ENCODE peak calls at places on chromosomes 16 and 17, in nine cellular contexts. One of them, this sample, is unnamed.

GRCh38 chr16:12527077-12527476 is 276.6 kb downstream of the CPPED1 start:
- DNase-seq in upper lobe of right lung: no peak
- DNase-seq in activated gamma-delta T cell: no peak
- DNase-seq in RPMI7951: no peak
- DNase-seq in NCI-H2081: no peak
- DNase-seq in CD8-positive, alpha-beta T cell: no peak
- DNase-seq in stimulated activated naive CD4-positive, alpha-beta T cell treated with Interleukin-2 at 50 U/mL for 16 hours: no peak
- DNase-seq in iPS-NIHi11: no peak
- DNase-seq in NCI-H1092 treated with DMSO at 0.1 percent for 48 hours: no peak
- DNase-seq in this sample: no peak

GRCh38 chr17:80906364-80907259 is 85.0 kb upstream of the CHMP6 start:
- DNase-seq in upper lobe of right lung: no peak
- DNase-seq in activated gamma-delta T cell: no peak
- DNase-seq in RPMI7951: no peak
- DNase-seq in NCI-H2081: no peak
- DNase-seq in CD8-positive, alpha-beta T cell: no peak
- DNase-seq in stimulated activated naive CD4-positive, alpha-beta T cell treated with Interleukin-2 at 50 U/mL for 16 hours: no peak
- DNase-seq in iPS-NIHi11: no peak
- DNase-seq in NCI-H1092 treated with DMSO at 0.1 percent for 48 hours: no peak
- DNase-seq in this sample: no peak

GRCh38 chr17:43468746-43469544 is 14.8 kb upstream of the DHX8 start:
- DNase-seq in upper lobe of right lung: no peak
- DNase-seq in activated gamma-delta T cell: no peak
- DNase-seq in RPMI7951: peak
- DNase-seq in NCI-H2081: no peak
- DNase-seq in CD8-positive, alpha-beta T cell: no peak
- DNase-seq in stimulated activated naive CD4-positive, alpha-beta T cell treated with Interleukin-2 at 50 U/mL for 16 hours: no peak
- DNase-seq in iPS-NIHi11: no peak
- DNase-seq in NCI-H1092 treated with DMSO at 0.1 percent for 48 hours: no peak
- DNase-seq in this sample: no peak

GRCh38 chr17:72455562-72455961 is 334.7 kb downstream of the SOX9 start:
- DNase-seq in upper lobe of right lung: no peak
- DNase-seq in activated gamma-delta T cell: no peak
- DNase-seq in RPMI7951: no peak
- DNase-seq in NCI-H2081: no peak
- DNase-seq in CD8-positive, alpha-beta T cell: no peak
- DNase-seq in stimulated activated naive CD4-positive, alpha-beta T cell treated with Interleukin-2 at 50 U/mL for 16 hours: no peak
- DNase-seq in iPS-NIHi11: no peak
- DNase-seq in NCI-H1092 treated with DMSO at 0.1 percent for 48 hours: no peak
- DNase-seq in this sample: no peak

GRCh38 chr17:46770818-46771600 is 47.5 kb downstream of the WNT3 start:
- DNase-seq in upper lobe of right lung: peak
- DNase-seq in activated gamma-delta T cell: no peak
- DNase-seq in RPMI7951: peak
- DNase-seq in NCI-H2081: no peak
- DNase-seq in CD8-positive, alpha-beta T cell: no peak
- DNase-seq in stimulated activated naive CD4-positive, alpha-beta T cell treated with Interleukin-2 at 50 U/mL for 16 hours: no peak
- DNase-seq in iPS-NIHi11: no peak
- DNase-seq in NCI-H1092 treated with DMSO at 0.1 percent for 48 hours: no peak
- DNase-seq in this sample: peak

GRCh38 chr17:38735161-38735997 is 5.2 kb downstream of the CISD3 start:
- DNase-seq in upper lobe of right lung: peak
- DNase-seq in activated gamma-delta T cell: no peak
- DNase-seq in RPMI7951: no peak
- DNase-seq in NCI-H2081: peak
- DNase-seq in CD8-positive, alpha-beta T cell: peak
- DNase-seq in stimulated activated naive CD4-positive, alpha-beta T cell treated with Interleukin-2 at 50 U/mL for 16 hours: peak
- DNase-seq in iPS-NIHi11: peak
- DNase-seq in NCI-H1092 treated with DMSO at 0.1 percent for 48 hours: peak
- DNase-seq in this sample: peak

GRCh38 chr17:74731347-74731605 is 5.8 kb upstream of the RAB37 start:
- DNase-seq in upper lobe of right lung: peak
- DNase-seq in activated gamma-delta T cell: no peak
- DNase-seq in RPMI7951: no peak
- DNase-seq in NCI-H2081: no peak
- DNase-seq in CD8-positive, alpha-beta T cell: no peak
- DNase-seq in stimulated activated naive CD4-positive, alpha-beta T cell treated with Interleukin-2 at 50 U/mL for 16 hours: no peak
- DNase-seq in iPS-NIHi11: no peak
- DNase-seq in NCI-H1092 treated with DMSO at 0.1 percent for 48 hours: no peak
- DNase-seq in this sample: no peak

GRCh38 chr16:1289480-1289872 is 20.0 kb upstream of the UBE2I start:
- DNase-seq in upper lobe of right lung: no peak
- DNase-seq in activated gamma-delta T cell: no peak
- DNase-seq in RPMI7951: no peak
- DNase-seq in NCI-H2081: no peak
- DNase-seq in CD8-positive, alpha-beta T cell: no peak
- DNase-seq in stimulated activated naive CD4-positive, alpha-beta T cell treated with Interleukin-2 at 50 U/mL for 16 hours: no peak
- DNase-seq in iPS-NIHi11: no peak
- DNase-seq in NCI-H1092 treated with DMSO at 0.1 percent for 48 hours: no peak
- DNase-seq in this sample: no peak

GRCh38 chr17:78823282-78824046 is 17.1 kb downstream of the USP36 start:
- DNase-seq in upper lobe of right lung: no peak
- DNase-seq in activated gamma-delta T cell: no peak
- DNase-seq in RPMI7951: no peak
- DNase-seq in NCI-H2081: no peak
- DNase-seq in CD8-positive, alpha-beta T cell: no peak
- DNase-seq in stimulated activated naive CD4-positive, alpha-beta T cell treated with Interleukin-2 at 50 U/mL for 16 hours: no peak
- DNase-seq in iPS-NIHi11: no peak
- DNase-seq in NCI-H1092 treated with DMSO at 0.1 percent for 48 hours: no peak
- DNase-seq in this sample: no peak

GRCh38 chr17:2266045-2266864 is 37.3 kb downstream of the SMG6 start:
- DNase-seq in upper lobe of right lung: no peak
- DNase-seq in activated gamma-delta T cell: no peak
- DNase-seq in RPMI7951: peak
- DNase-seq in NCI-H2081: no peak
- DNase-seq in CD8-positive, alpha-beta T cell: peak
- DNase-seq in stimulated activated naive CD4-positive, alpha-beta T cell treated with Interleukin-2 at 50 U/mL for 16 hours: peak
- DNase-seq in iPS-NIHi11: no peak
- DNase-seq in NCI-H1092 treated with DMSO at 0.1 percent for 48 hours: no peak
- DNase-seq in this sample: no peak

GRCh38 chr17:63786961-63787711 is 13.2 kb downstream of the DDX42 start:
- DNase-seq in upper lobe of right lung: peak
- DNase-seq in activated gamma-delta T cell: no peak
- DNase-seq in RPMI7951: no peak
- DNase-seq in NCI-H2081: no peak
- DNase-seq in CD8-positive, alpha-beta T cell: no peak
- DNase-seq in stimulated activated naive CD4-positive, alpha-beta T cell treated with Interleukin-2 at 50 U/mL for 16 hours: no peak
- DNase-seq in iPS-NIHi11: no peak
- DNase-seq in NCI-H1092 treated with DMSO at 0.1 percent for 48 hours: no peak
- DNase-seq in this sample: no peak

GRCh38 chr16:1019234-1019933 is 37.8 kb downstream of the SOX8 start:
- DNase-seq in upper lobe of right lung: no peak
- DNase-seq in activated gamma-delta T cell: no peak
- DNase-seq in RPMI7951: peak
- DNase-seq in NCI-H2081: no peak
- DNase-seq in CD8-positive, alpha-beta T cell: no peak
- DNase-seq in stimulated activated naive CD4-positive, alpha-beta T cell treated with Interleukin-2 at 50 U/mL for 16 hours: no peak
- DNase-seq in iPS-NIHi11: peak
- DNase-seq in NCI-H1092 treated with DMSO at 0.1 percent for 48 hours: no peak
- DNase-seq in this sample: peak

GRCh38 chr17:81641825-81642489 is 5.0 kb downstream of the TSPAN10 start:
- DNase-seq in upper lobe of right lung: no peak
- DNase-seq in activated gamma-delta T cell: no peak
- DNase-seq in RPMI7951: peak
- DNase-seq in NCI-H2081: no peak
- DNase-seq in CD8-positive, alpha-beta T cell: no peak
- DNase-seq in stimulated activated naive CD4-positive, alpha-beta T cell treated with Interleukin-2 at 50 U/mL for 16 hours: no peak
- DNase-seq in iPS-NIHi11: no peak
- DNase-seq in NCI-H1092 treated with DMSO at 0.1 percent for 48 hours: no peak
- DNase-seq in this sample: no peak

GRCh38 chr16:4257646-4258556 is 14.9 kb downstream of the TFAP4 start:
- DNase-seq in upper lobe of right lung: no peak
- DNase-seq in activated gamma-delta T cell: no peak
- DNase-seq in RPMI7951: no peak
- DNase-seq in NCI-H2081: no peak
- DNase-seq in CD8-positive, alpha-beta T cell: no peak
- DNase-seq in stimulated activated naive CD4-positive, alpha-beta T cell treated with Interleukin-2 at 50 U/mL for 16 hours: no peak
- DNase-seq in iPS-NIHi11: no peak
- DNase-seq in NCI-H1092 treated with DMSO at 0.1 percent for 48 hours: no peak
- DNase-seq in this sample: no peak

GRCh38 chr17:15377200-15377599 is 35.8 kb upstream of the TEKT3 start:
- DNase-seq in upper lobe of right lung: no peak
- DNase-seq in activated gamma-delta T cell: no peak
- DNase-seq in RPMI7951: peak
- DNase-seq in NCI-H2081: no peak
- DNase-seq in CD8-positive, alpha-beta T cell: no peak
- DNase-seq in stimulated activated naive CD4-positive, alpha-beta T cell treated with Interleukin-2 at 50 U/mL for 16 hours: no peak
- DNase-seq in iPS-NIHi11: no peak
- DNase-seq in NCI-H1092 treated with DMSO at 0.1 percent for 48 hours: no peak
- DNase-seq in this sample: no peak

GRCh38 chr16:57993452-57993851 is 7.0 kb downstream of the ZNF319 start:
- DNase-seq in upper lobe of right lung: no peak
- DNase-seq in activated gamma-delta T cell: no peak
- DNase-seq in RPMI7951: no peak
- DNase-seq in NCI-H2081: no peak
- DNase-seq in CD8-positive, alpha-beta T cell: no peak
- DNase-seq in stimulated activated naive CD4-positive, alpha-beta T cell treated with Interleukin-2 at 50 U/mL for 16 hours: no peak
- DNase-seq in iPS-NIHi11: no peak
- DNase-seq in NCI-H1092 treated with DMSO at 0.1 percent for 48 hours: no peak
- DNase-seq in this sample: no peak

GRCh38 chr17:1110844-1111598 is 68.8 kb downstream of the ABR start:
- DNase-seq in upper lobe of right lung: peak
- DNase-seq in activated gamma-delta T cell: no peak
- DNase-seq in RPMI7951: peak
- DNase-seq in NCI-H2081: no peak
- DNase-seq in CD8-positive, alpha-beta T cell: no peak
- DNase-seq in stimulated activated naive CD4-positive, alpha-beta T cell treated with Interleukin-2 at 50 U/mL for 16 hours: no peak
- DNase-seq in iPS-NIHi11: peak
- DNase-seq in NCI-H1092 treated with DMSO at 0.1 percent for 48 hours: peak
- DNase-seq in this sample: no peak

GRCh38 chr16:50642349-50642748 is 38.8 kb downstream of the SNX20 start:
- DNase-seq in upper lobe of right lung: no peak
- DNase-seq in activated gamma-delta T cell: no peak
- DNase-seq in RPMI7951: no peak
- DNase-seq in NCI-H2081: no peak
- DNase-seq in CD8-positive, alpha-beta T cell: no peak
- DNase-seq in stimulated activated naive CD4-positive, alpha-beta T cell treated with Interleukin-2 at 50 U/mL for 16 hours: no peak
- DNase-seq in iPS-NIHi11: no peak
- DNase-seq in NCI-H1092 treated with DMSO at 0.1 percent for 48 hours: no peak
- DNase-seq in this sample: no peak

GRCh38 chr16:75620326-75621169 is 2.5 kb downstream of the ADAT1 start:
- DNase-seq in upper lobe of right lung: no peak
- DNase-seq in activated gamma-delta T cell: peak
- DNase-seq in RPMI7951: no peak
- DNase-seq in NCI-H2081: no peak
- DNase-seq in CD8-positive, alpha-beta T cell: peak
- DNase-seq in stimulated activated naive CD4-positive, alpha-beta T cell treated with Interleukin-2 at 50 U/mL for 16 hours: peak
- DNase-seq in iPS-NIHi11: no peak
- DNase-seq in NCI-H1092 treated with DMSO at 0.1 percent for 48 hours: no peak
- DNase-seq in this sample: no peak

GRCh38 chr17:39527220-39527813 is 66.0 kb downstream of the CDK12 start:
- DNase-seq in upper lobe of right lung: no peak
- DNase-seq in activated gamma-delta T cell: no peak
- DNase-seq in RPMI7951: peak
- DNase-seq in NCI-H2081: no peak
- DNase-seq in CD8-positive, alpha-beta T cell: no peak
- DNase-seq in stimulated activated naive CD4-positive, alpha-beta T cell treated with Interleukin-2 at 50 U/mL for 16 hours: no peak
- DNase-seq in iPS-NIHi11: peak
- DNase-seq in NCI-H1092 treated with DMSO at 0.1 percent for 48 hours: no peak
- DNase-seq in this sample: no peak

GRCh38 chr16:2752850-2753522 is 548 bp downstream of the SRRM2 start:
- DNase-seq in upper lobe of right lung: peak
- DNase-seq in activated gamma-delta T cell: no peak
- DNase-seq in RPMI7951: peak
- DNase-seq in NCI-H2081: peak
- DNase-seq in CD8-positive, alpha-beta T cell: peak
- DNase-seq in stimulated activated naive CD4-positive, alpha-beta T cell treated with Interleukin-2 at 50 U/mL for 16 hours: peak
- DNase-seq in iPS-NIHi11: peak
- DNase-seq in NCI-H1092 treated with DMSO at 0.1 percent for 48 hours: peak
- DNase-seq in this sample: peak

GRCh38 chr17:51946311-51946710 is 212.2 kb downstream of the CA10 start:
- DNase-seq in upper lobe of right lung: no peak
- DNase-seq in activated gamma-delta T cell: no peak
- DNase-seq in RPMI7951: no peak
- DNase-seq in NCI-H2081: no peak
- DNase-seq in CD8-positive, alpha-beta T cell: no peak
- DNase-seq in stimulated activated naive CD4-positive, alpha-beta T cell treated with Interleukin-2 at 50 U/mL for 16 hours: no peak
- DNase-seq in iPS-NIHi11: no peak
- DNase-seq in NCI-H1092 treated with DMSO at 0.1 percent for 48 hours: no peak
- DNase-seq in this sample: no peak

GRCh38 chr16:30785126-30786106 is 1.6 kb downstream of the ZNF629 start:
- DNase-seq in upper lobe of right lung: no peak
- DNase-seq in activated gamma-delta T cell: no peak
- DNase-seq in RPMI7951: no peak
- DNase-seq in NCI-H2081: no peak
- DNase-seq in CD8-positive, alpha-beta T cell: no peak
- DNase-seq in stimulated activated naive CD4-positive, alpha-beta T cell treated with Interleukin-2 at 50 U/mL for 16 hours: no peak
- DNase-seq in iPS-NIHi11: no peak
- DNase-seq in NCI-H1092 treated with DMSO at 0.1 percent for 48 hours: no peak
- DNase-seq in this sample: no peak

GRCh38 chr16:16045311-16045710 is 95.9 kb downstream of the ABCC1 start:
- DNase-seq in upper lobe of right lung: no peak
- DNase-seq in activated gamma-delta T cell: no peak
- DNase-seq in RPMI7951: no peak
- DNase-seq in NCI-H2081: no peak
- DNase-seq in CD8-positive, alpha-beta T cell: no peak
- DNase-seq in stimulated activated naive CD4-positive, alpha-beta T cell treated with Interleukin-2 at 50 U/mL for 16 hours: no peak
- DNase-seq in iPS-NIHi11: no peak
- DNase-seq in NCI-H1092 treated with DMSO at 0.1 percent for 48 hours: no peak
- DNase-seq in this sample: no peak

GRCh38 chr16:8137581-8137980 is 452.7 kb downstream of the TMEM114 start:
- DNase-seq in upper lobe of right lung: no peak
- DNase-seq in activated gamma-delta T cell: no peak
- DNase-seq in RPMI7951: no peak
- DNase-seq in NCI-H2081: no peak
- DNase-seq in CD8-positive, alpha-beta T cell: no peak
- DNase-seq in stimulated activated naive CD4-positive, alpha-beta T cell treated with Interleukin-2 at 50 U/mL for 16 hours: no peak
- DNase-seq in iPS-NIHi11: no peak
- DNase-seq in NCI-H1092 treated with DMSO at 0.1 percent for 48 hours: no peak
- DNase-seq in this sample: peak

GRCh38 chr17:59513934-59514841 is 51.2 kb upstream of the DHX40 start:
- DNase-seq in upper lobe of right lung: peak
- DNase-seq in activated gamma-delta T cell: no peak
- DNase-seq in RPMI7951: peak
- DNase-seq in NCI-H2081: peak
- DNase-seq in CD8-positive, alpha-beta T cell: no peak
- DNase-seq in stimulated activated naive CD4-positive, alpha-beta T cell treated with Interleukin-2 at 50 U/mL for 16 hours: no peak
- DNase-seq in iPS-NIHi11: peak
- DNase-seq in NCI-H1092 treated with DMSO at 0.1 percent for 48 hours: peak
- DNase-seq in this sample: peak

GRCh38 chr17:28041068-28041843 is 1.2 kb upstream of the NLK start:
- DNase-seq in upper lobe of right lung: peak
- DNase-seq in activated gamma-delta T cell: peak
- DNase-seq in RPMI7951: peak
- DNase-seq in NCI-H2081: peak
- DNase-seq in CD8-positive, alpha-beta T cell: peak
- DNase-seq in stimulated activated naive CD4-positive, alpha-beta T cell treated with Interleukin-2 at 50 U/mL for 16 hours: peak
- DNase-seq in iPS-NIHi11: peak
- DNase-seq in NCI-H1092 treated with DMSO at 0.1 percent for 48 hours: peak
- DNase-seq in this sample: peak

GRCh38 chr17:16027708-16028584 is 28.3 kb downstream of the TTC19 start:
- DNase-seq in upper lobe of right lung: no peak
- DNase-seq in activated gamma-delta T cell: no peak
- DNase-seq in RPMI7951: peak
- DNase-seq in NCI-H2081: no peak
- DNase-seq in CD8-positive, alpha-beta T cell: no peak
- DNase-seq in stimulated activated naive CD4-positive, alpha-beta T cell treated with Interleukin-2 at 50 U/mL for 16 hours: peak
- DNase-seq in iPS-NIHi11: no peak
- DNase-seq in NCI-H1092 treated with DMSO at 0.1 percent for 48 hours: no peak
- DNase-seq in this sample: no peak

GRCh38 chr17:31877911-31878702 is 19.1 kb upstream of the COPRS start:
- DNase-seq in upper lobe of right lung: no peak
- DNase-seq in activated gamma-delta T cell: no peak
- DNase-seq in RPMI7951: no peak
- DNase-seq in NCI-H2081: no peak
- DNase-seq in CD8-positive, alpha-beta T cell: no peak
- DNase-seq in stimulated activated naive CD4-positive, alpha-beta T cell treated with Interleukin-2 at 50 U/mL for 16 hours: peak
- DNase-seq in iPS-NIHi11: no peak
- DNase-seq in NCI-H1092 treated with DMSO at 0.1 percent for 48 hours: no peak
- DNase-seq in this sample: no peak

GRCh38 chr17:73109603-73110002 is 17.1 kb upstream of the SLC39A11 start:
- DNase-seq in upper lobe of right lung: no peak
- DNase-seq in activated gamma-delta T cell: no peak
- DNase-seq in RPMI7951: no peak
- DNase-seq in NCI-H2081: no peak
- DNase-seq in CD8-positive, alpha-beta T cell: no peak
- DNase-seq in stimulated activated naive CD4-positive, alpha-beta T cell treated with Interleukin-2 at 50 U/mL for 16 hours: no peak
- DNase-seq in iPS-NIHi11: no peak
- DNase-seq in NCI-H1092 treated with DMSO at 0.1 percent for 48 hours: no peak
- DNase-seq in this sample: no peak

GRCh38 chr17:50207318-50207717 is 5.9 kb upstream of the COL1A1 start:
- DNase-seq in upper lobe of right lung: no peak
- DNase-seq in activated gamma-delta T cell: no peak
- DNase-seq in RPMI7951: no peak
- DNase-seq in NCI-H2081: no peak
- DNase-seq in CD8-positive, alpha-beta T cell: peak
- DNase-seq in stimulated activated naive CD4-positive, alpha-beta T cell treated with Interleukin-2 at 50 U/mL for 16 hours: no peak
- DNase-seq in iPS-NIHi11: no peak
- DNase-seq in NCI-H1092 treated with DMSO at 0.1 percent for 48 hours: no peak
- DNase-seq in this sample: no peak